ENCODE peak calls at places on chromosomes 16 and 17, in four cellular contexts. G is substantia nigra, P is PC-9, Y is HTR-8/SVneo. B is an unnamed sample.

GRCh38 chr17:73360961-73361761 is 49.4 kb upstream of the CDC42EP4 start:
- DNase-seq in G (no peak), P (no peak), Y (no peak), B (no peak)

GRCh38 chr16:25372716-25373115 is 115.1 kb upstream of the ZKSCAN2 start:
- DNase-seq in G (no peak), P (no peak), Y (no peak), B (no peak)

GRCh38 chr16:77807071-77807470 is 18.7 kb downstream of the VAT1L start:
- DNase-seq in G (no peak), P (no peak), Y (no peak), B (no peak)

GRCh38 chr17:15945493-15946209 is 721 bp downstream of the ADORA2B start:
- DNase-seq in G (no peak), P (no peak), Y (no peak), B (no peak)

GRCh38 chr17:71760062-71760720 is 360.6 kb upstream of the SOX9 start:
- DNase-seq in G (no peak), P (no peak), Y (no peak), B (no peak)

GRCh38 chr17:78412403-78412802 is 34.0 kb downstream of the PGS1 start:
- DNase-seq in G (no peak), P (no peak), Y (no peak), B (no peak)

GRCh38 chr17:7263071-7263800 is 958 bp upstream of the CLDN7 start:
- DNase-seq in G (no peak), P (peak; percentile 84), Y (no peak), B (no peak)

GRCh38 chr16:86383488-86384262 is 126.7 kb upstream of the FOXF1 start:
- DNase-seq in G (no peak), P (peak; percentile 47), Y (no peak), B (no peak)

GRCh38 chr16:88841521-88842307 is 15.0 kb downstream of the GALNS start:
- DNase-seq in G (no peak), P (no peak), Y (no peak), B (no peak)

GRCh38 chr17:81837641-81838040 is 2.8 kb upstream of the PPP1R27 start:
- DNase-seq in G (no peak), P (no peak), Y (no peak), B (no peak)

GRCh38 chr16:51393381-51394005 is 242.4 kb upstream of the SALL1 start:
- DNase-seq in G (no peak), P (no peak), Y (no peak), B (no peak)

GRCh38 chr16:48117217-48118105 is 38.3 kb downstream of the ABCC12 start:
- DNase-seq in G (no peak), P (peak; percentile 34), Y (peak; percentile 58), B (no peak)

GRCh38 chr17:59786536-59787319 is 79.3 kb downstream of the VMP1 start:
- DNase-seq in G (peak; percentile 28), P (peak; percentile 100), Y (peak; percentile 95), B (peak; percentile 7)

GRCh38 chr17:50630524-50631194 is 4.0 kb upstream of the ABCC3 start:
- DNase-seq in G (no peak), P (peak; percentile 68), Y (peak; percentile 82), B (no peak)

GRCh38 chr17:73513426-73513825 is 130.8 kb downstream of the SDK2 start:
- DNase-seq in G (no peak), P (no peak), Y (no peak), B (peak; percentile 17)

GRCh38 chr17:32943647-32944191 is 15.8 kb downstream of the TMEM98 start:
- DNase-seq in G (no peak), P (no peak), Y (no peak), B (no peak)

GRCh38 chr16:51763072-51763658 is 612.1 kb upstream of the SALL1 start:
- DNase-seq in G (no peak), P (no peak), Y (no peak), B (no peak)

GRCh38 chr16:67879462-67879861 is 5.2 kb upstream of the NRN1L start:
- DNase-seq in G (no peak), P (no peak), Y (no peak), B (no peak)

GRCh38 chr17:17089796-17090641 is 47.8 kb downstream of the MPRIP start:
- DNase-seq in G (no peak), P (no peak), Y (no peak), B (no peak)

GRCh38 chr16:88821168-88821850 is 9.6 kb upstream of the APRT start:
- DNase-seq in G (no peak), P (no peak), Y (no peak), B (no peak)

GRCh38 chr17:16507918-16508533 is 16.0 kb upstream of the LRRC75A start:
- DNase-seq in G (no peak), P (no peak), Y (no peak), B (no peak)

GRCh38 chr16:86062271-86062965 is 163.5 kb downstream of the IRF8 start:
- DNase-seq in G (no peak), P (peak; percentile 1), Y (no peak), B (no peak)

GRCh38 chr16:1635070-1635469 is 22.9 kb downstream of the CRAMP1 start:
- DNase-seq in G (no peak), P (no peak), Y (no peak), B (no peak)

GRCh38 chr16:87956771-87957279 is 5.6 kb downstream of the BANP start:
- DNase-seq in G (no peak), P (peak; percentile 34), Y (no peak), B (no peak)

GRCh38 chr16:25886598-25886997 is 194.8 kb downstream of the HS3ST4 start:
- DNase-seq in G (no peak), P (no peak), Y (no peak), B (no peak)

GRCh38 chr17:80119271-80119791 is 17.9 kb downstream of the GAA start:
- DNase-seq in G (no peak), P (no peak), Y (no peak), B (no peak)

GRCh38 chr17:46139365-46140210 is 53.6 kb downstream of the KANSL1 start:
- DNase-seq in G (no peak), P (no peak), Y (no peak), B (no peak)

GRCh38 chr16:49620158-49620867 is 235.6 kb downstream of the ZNF423 start:
- DNase-seq in G (no peak), P (no peak), Y (peak; percentile 47), B (no peak)

GRCh38 chr16:88839026-88839529 is 17.7 kb downstream of the GALNS start:
- DNase-seq in G (no peak), P (no peak), Y (no peak), B (no peak)

GRCh38 chr17:77291591-77292386 is 151.0 kb downstream of the SEC14L1 start:
- DNase-seq in G (no peak), P (peak; percentile 53), Y (no peak), B (no peak)

GRCh38 chr17:17109896-17110295 is 67.6 kb downstream of the MPRIP start:
- DNase-seq in G (no peak), P (peak; percentile 50), Y (no peak), B (no peak)

GRCh38 chr17:28928061-28928460 is 23.3 kb downstream of the PHF12 start:
- DNase-seq in G (no peak), P (no peak), Y (no peak), B (no peak)

GRCh38 chr16:10525214-10525825 is 55.1 kb downstream of the EMP2 start:
- DNase-seq in G (no peak), P (no peak), Y (no peak), B (no peak)

GRCh38 chr16:80680046-80680445 is 124.4 kb downstream of the CDYL2 start:
- DNase-seq in G (no peak), P (no peak), Y (no peak), B (no peak)

GRCh38 chr17:79645777-79646088 is 34.9 kb upstream of the RBFOX3 start:
- DNase-seq in G (no peak), P (no peak), Y (no peak), B (no peak)

GRCh38 chr17:38509772-38510423 is 81.6 kb downstream of the ARHGAP23 start:
- DNase-seq in G (no peak), P (no peak), Y (no peak), B (no peak)

GRCh38 chr17:75639771-75640555 is 6.7 kb downstream of the SMIM5 start:
- DNase-seq in G (no peak), P (peak; percentile 76), Y (no peak), B (no peak)

GRCh38 chr16:78684655-78685400 is 585.4 kb downstream of the WWOX start:
- DNase-seq in G (no peak), P (no peak), Y (no peak), B (no peak)

GRCh38 chr16:14378684-14379467 is 251.2 kb downstream of the PARN start:
- DNase-seq in G (no peak), P (peak; percentile 83), Y (no peak), B (no peak)

B was measured in occipital lobe.